ENCODE peak calls at places on chromosomes 13 and 19, in six cellular contexts. T, Y, X, D, O and J are unnamed samples.

GRCh38 chr13:43003729-43004128 is 11.7 kb upstream of the EPSTI1 start:
- DNase-seq in T (no peak), Y (no peak), X (no peak), D (no peak), O (no peak), J (no peak)

GRCh38 chr13:44068737-44069136 is 189.0 kb downstream of the LACC1 start:
- DNase-seq in T (no peak), Y (no peak), X (peak; percentile 41), D (peak; percentile 86), O (no peak), J (no peak)

GRCh38 chr13:26460652-26461051 is 96.8 kb upstream of the WASF3 start:
- DNase-seq in T (no peak), Y (no peak), X (no peak), D (peak; percentile 84), O (no peak), J (no peak)

GRCh38 chr19:58513694-58514563 is 2.1 kb upstream of the SLC27A5 start:
- DNase-seq in T (peak; percentile 75), Y (peak; percentile 95), X (peak; percentile 96), D (peak; percentile 68), O (peak; percentile 96), J (peak; percentile 92)

GRCh38 chr19:20471441-20471840 is 94.1 kb downstream of the ZNF737 start:
- DNase-seq in T (no peak), Y (no peak), X (no peak), D (no peak), O (no peak), J (no peak)

GRCh38 chr19:17125728-17126677 is 50.4 kb downstream of the MYO9B start:
- DNase-seq in T (peak; percentile 37), Y (no peak), X (peak; percentile 41), D (peak; percentile 25), O (peak; percentile 92), J (peak; percentile 91)

GRCh38 chr13:22194106-22194810 is 523.4 kb downstream of the FGF9 start:
- DNase-seq in T (no peak), Y (no peak), X (no peak), D (no peak), O (no peak), J (no peak)

GRCh38 chr19:41939861-41940442 is 11.7 kb upstream of the ERFL start:
- DNase-seq in T (no peak), Y (peak; percentile 14), X (peak; percentile 77), D (no peak), O (peak; percentile 60), J (no peak)

GRCh38 chr19:17719730-17720486 is 628 bp downstream of the MAP1S start:
- DNase-seq in T (peak; percentile 52), Y (no peak), X (peak; percentile 43), D (no peak), O (peak; percentile 52), J (no peak)

GRCh38 chr19:35116085-35116801 is 620 bp downstream of the FXYD3 start:
- DNase-seq in T (peak; percentile 69), Y (no peak), X (no peak), D (no peak), O (no peak), J (no peak)

GRCh38 chr13:100870898-100871297 is 196.3 kb upstream of the TMTC4 start:
- DNase-seq in T (no peak), Y (no peak), X (no peak), D (no peak), O (no peak), J (no peak)

GRCh38 chr13:80040219-80040976 is 300.5 kb downstream of the SPRY2 start:
- DNase-seq in T (no peak), Y (no peak), X (no peak), D (peak; percentile 100), O (no peak), J (no peak)

GRCh38 chr13:91894311-91894710 is 495.9 kb downstream of the GPC5 start:
- DNase-seq in T (no peak), Y (no peak), X (no peak), D (no peak), O (no peak), J (no peak)

GRCh38 chr13:95474992-95475391 is 77.5 kb upstream of the CLDN10 start:
- DNase-seq in T (no peak), Y (no peak), X (peak; percentile 33), D (no peak), O (no peak), J (no peak)

GRCh38 chr19:45558399-45558878 is 26.2 kb downstream of the OPA3 start:
- DNase-seq in T (no peak), Y (peak; percentile 75), X (peak; percentile 93), D (peak; percentile 33), O (peak; percentile 78), J (no peak)

GRCh38 chr13:105990256-105990958 is 545.1 kb downstream of the EFNB2 start:
- DNase-seq in T (no peak), Y (no peak), X (no peak), D (peak; percentile 74), O (no peak), J (no peak)

GRCh38 chr19:18776288-18776594 is 14.9 kb downstream of the COMP start:
- DNase-seq in T (no peak), Y (no peak), X (no peak), D (peak; percentile 72), O (no peak), J (no peak)

GRCh38 chr19:37935341-37935740 is 28.3 kb downstream of the SIPA1L3 start:
- DNase-seq in T (no peak), Y (no peak), X (no peak), D (no peak), O (no peak), J (no peak)

GRCh38 chr13:111181977-111182376 is 66.9 kb downstream of the ARHGEF7 start:
- DNase-seq in T (no peak), Y (no peak), X (no peak), D (no peak), O (no peak), J (no peak)
- H3K4me3 ChIP-seq in T (no peak overlapping the region), Y (no peak overlapping the region), X (no peak overlapping the region), D (no peak overlapping the region), O (no peak overlapping the region), J (no peak overlapping the region)

GRCh38 chr19:3555653-3556422 is 1.5 kb downstream of the MFSD12 start:
- DNase-seq in T (no peak), Y (no peak), X (no peak), D (no peak), O (no peak), J (no peak)

GRCh38 chr19:3554254-3555083 is 2.9 kb downstream of the MFSD12 start:
- DNase-seq in T (no peak), Y (no peak), X (no peak), D (no peak), O (peak; percentile 67), J (no peak)

GRCh38 chr19:3556423-3556977 is 886 bp downstream of the MFSD12 start:
- DNase-seq in T (no peak), Y (no peak), X (no peak), D (no peak), O (no peak), J (no peak)

GRCh38 chr19:3556978-3557460 is 367 bp downstream of the MFSD12 start:
- DNase-seq in T (no peak), Y (peak; percentile 41), X (peak; percentile 51), D (peak; percentile 35), O (peak; percentile 73), J (no peak)

GRCh38 chr19:3557461-3558248 is at the start of gene MFSD12:
- DNase-seq in T (peak; percentile 93), Y (peak; percentile 97), X (peak; percentile 98), D (peak; percentile 92), O (peak; percentile 93), J (peak; percentile 98)
- H3K4me1 ChIP-seq in T (no peaks in the 10 kb centered on the region), Y (no peaks in the 10 kb centered on the region), X (no peaks in the 10 kb centered on the region), D (peaks cover 16% of the 10 kb centered on the region), O (peaks cover 46% of the 10 kb centered on the region), J (no peaks in the 10 kb centered on the region)

DNA sequence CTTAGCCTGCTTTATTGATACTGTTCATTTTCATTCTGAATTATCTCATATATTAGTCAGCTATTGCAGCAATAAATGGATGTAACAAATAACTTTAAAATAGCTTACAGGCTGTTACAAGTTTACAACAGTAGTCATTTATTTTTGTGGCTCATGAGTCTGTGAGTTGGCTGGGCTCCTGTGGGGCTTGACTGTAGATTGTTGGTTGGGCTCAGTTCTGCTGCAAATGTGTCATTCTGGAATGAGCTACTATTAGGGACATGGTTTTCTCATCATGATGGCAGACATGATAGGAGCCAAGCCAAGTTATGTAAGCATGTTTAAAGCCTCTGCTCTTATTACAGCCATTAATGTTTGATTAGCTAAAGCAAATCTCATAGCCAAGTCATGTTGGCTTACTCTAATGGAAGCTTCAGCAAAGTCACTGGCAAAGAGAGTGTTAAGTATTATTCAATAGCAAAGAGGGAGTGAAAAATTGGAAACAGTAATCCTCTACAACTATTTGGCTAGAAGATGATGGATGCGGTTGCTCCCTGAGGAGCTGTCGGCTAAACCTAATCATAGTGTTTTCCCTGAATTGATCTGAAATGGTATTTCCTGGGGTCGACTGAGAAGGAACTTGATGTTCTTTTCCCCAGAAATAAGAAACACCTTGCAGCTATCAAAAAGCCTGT is 391.3 kb downstream of the TDRD3 start:
- DNase-seq in T (no peak), Y (no peak), X (no peak), D (no peak), O (no peak), J (peak; percentile 83)
- H3K27ac ChIP-seq in T (no peak overlapping the region), Y (no peak overlapping the region), X (no peak overlapping the region), D (no peak overlapping the region), O (no peak overlapping the region), J (no peak overlapping the region)

DNA sequence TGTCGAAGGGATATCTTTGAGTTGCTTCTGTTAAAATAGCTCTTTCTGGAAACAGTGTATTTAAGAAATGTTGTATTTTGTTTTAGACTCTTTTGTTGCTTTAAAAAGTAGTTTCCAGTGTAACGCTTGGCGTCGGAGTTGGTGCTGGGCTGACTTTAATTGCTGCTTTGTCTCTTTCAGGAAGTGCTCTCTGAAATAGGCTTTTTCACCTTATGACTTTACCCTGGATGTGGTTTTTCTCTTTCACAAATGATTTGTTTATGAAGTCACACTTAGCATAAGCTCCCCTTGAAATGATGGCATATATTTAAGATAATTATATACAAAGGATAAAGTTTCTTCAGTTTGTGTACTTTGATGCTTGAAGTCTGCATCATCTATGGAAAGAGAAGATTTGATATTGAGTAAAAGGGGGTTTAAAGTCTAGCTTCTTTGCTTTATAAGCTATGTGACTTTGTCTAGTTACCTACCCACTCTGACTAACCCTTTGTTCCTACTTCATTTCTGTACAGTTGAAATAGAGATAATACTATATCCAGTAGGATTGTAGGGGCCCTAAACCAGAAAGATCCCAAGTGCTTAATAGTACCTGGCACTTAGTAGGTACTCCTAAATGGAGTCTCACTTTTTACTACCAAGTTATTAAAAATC is at the start of gene GPR18:
- DNase-seq in T (no peak), Y (no peak), X (no peak), D (peak; percentile 24), O (peak; percentile 42), J (no peak)
- H3K4me3 ChIP-seq in T (no peak within 1 kb of the TSS), Y (no peak within 1 kb of the TSS), X (no peak within 1 kb of the TSS), D (no peak within 1 kb of the TSS), O (peak within 1 kb of the TSS; percentile 63), J (no peak within 1 kb of the TSS)